ENCODE peak calls at places on chromosomes 11 and 22, in four cellular contexts. O, G, U and A are unnamed samples.

GRCh38 chr22:35437038-35437437 is 37.1 kb downstream of the MCM5 start:
- DNase-seq in G (no peak), O (no peak), U (no peak), A (no peak)

GRCh38 chr11:128716231-128716630 is 22.4 kb downstream of the FLI1 start:
- DNase-seq in O (no peak), G (no peak), U (no peak), A (no peak)

GRCh38 chr11:12301379-12301778 is 76.0 kb upstream of the PARVA start:
- DNase-seq in O (no peak), G (no peak), U (no peak), A (no peak)

GRCh38 chr11:45646275-45646970 is 19.0 kb downstream of the CHST1 start:
- DNase-seq in O (peak), U (peak), G (peak), A (no peak)

GRCh38 chr11:2365571-2366210 is 11.4 kb upstream of the CD81 start:
- DNase-seq in O (no peak), G (no peak), U (no peak), A (no peak)

GRCh38 chr11:69427337-69427736 is 54.1 kb upstream of the LINC01488 start:
- DNase-seq in O (no peak), G (no peak), U (no peak), A (no peak)

GRCh38 chr11:17703951-17704350 is 15.4 kb upstream of the MYOD1 start:
- DNase-seq in U (no peak), O (peak), G (peak), A (no peak)

GRCh38 chr11:57179701-57180100 is 2.1 kb upstream of the LRRC55 start:
- DNase-seq in U (no peak), O (no peak), G (no peak), A (no peak)

GRCh38 chr11:114989536-114989935 is 311.2 kb downstream of the NXPE2 start:
- DNase-seq in U (no peak), O (no peak), G (no peak), A (no peak)

GRCh38 chr11:103961010-103961409 is 75.4 kb upstream of the DDI1 start:
- DNase-seq in G (peak), U (no peak), O (peak), A (no peak)

GRCh38 chr11:123083623-123084029 is 21.7 kb upstream of the HSPA8 start:
- DNase-seq in U (peak), G (peak), O (peak), A (peak)

DNA sequence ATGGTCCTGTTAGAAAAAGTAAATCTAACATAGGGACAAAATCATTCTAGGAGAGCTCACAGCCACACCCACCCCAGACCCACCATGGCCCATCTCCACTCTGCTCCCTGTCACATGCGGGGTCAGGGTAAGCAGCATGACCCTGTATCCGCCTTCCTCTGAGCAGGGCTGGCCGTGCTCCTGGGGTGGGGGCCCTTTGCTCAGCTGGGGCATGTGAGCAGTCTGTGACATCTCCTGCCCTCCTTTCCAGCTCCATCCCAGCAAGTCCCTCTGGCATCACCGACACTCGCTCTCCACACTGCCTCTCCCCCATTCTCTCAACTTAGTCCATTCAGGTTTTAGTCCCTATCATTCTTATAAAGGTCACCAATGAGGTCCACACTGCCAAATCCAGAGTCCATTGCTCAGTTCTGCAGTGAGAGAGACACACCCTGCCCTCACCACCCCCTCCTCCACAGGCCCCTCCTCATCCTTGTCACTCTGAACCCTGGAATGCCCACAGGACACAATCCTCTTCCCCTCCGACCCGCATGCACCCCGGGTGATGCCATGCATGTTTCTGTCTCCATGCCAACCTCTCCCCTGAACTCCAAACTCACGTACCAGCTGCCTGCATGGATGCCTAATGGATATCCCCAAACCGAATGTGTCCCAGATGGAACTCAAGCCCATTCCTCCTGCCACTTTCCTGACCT is 65.1 kb upstream of the PITPNB start:
- DNase-seq in U (no peak), G (no peak), O (no peak), A (peak)
- H3K4me3 ChIP-seq in U (no peak), G (no peak), O (no peak), A (no peak)

GRCh38 chr11:131582021-131582531 is 211.7 kb downstream of the NTM start:
- DNase-seq in U (no peak), G (no peak), O (no peak), A (no peak)

GRCh38 chr11:131583823-131584222 is 213.4 kb downstream of the NTM start:
- DNase-seq in O (no peak), G (no peak), U (no peak), A (no peak)

GRCh38 chr11:131581006-131581405 is 210.6 kb downstream of the NTM start:
- DNase-seq in O (no peak), U (no peak), G (peak), A (no peak)

GRCh38 chr11:131580466-131580865 is 210.1 kb downstream of the NTM start:
- DNase-seq in U (no peak), O (no peak), G (no peak), A (no peak)

GRCh38 chr11:131579932-131580387 is 209.5 kb downstream of the NTM start:
- DNase-seq in O (peak), G (peak), U (no peak), A (no peak)
- TF ChIP-seq CTCF in O (peak), G (peak), U (no peak), A (no peak)

GRCh38 chr22:10741210-10741609 is 4786.8 kb upstream of the OR11H1 start:
- DNase-seq in U (no peak), O (no peak), G (no peak), A (no peak)
- H3K4me3 ChIP-seq in U (no peak), O (no peak), G (no peak), A (no peak)

DNA sequence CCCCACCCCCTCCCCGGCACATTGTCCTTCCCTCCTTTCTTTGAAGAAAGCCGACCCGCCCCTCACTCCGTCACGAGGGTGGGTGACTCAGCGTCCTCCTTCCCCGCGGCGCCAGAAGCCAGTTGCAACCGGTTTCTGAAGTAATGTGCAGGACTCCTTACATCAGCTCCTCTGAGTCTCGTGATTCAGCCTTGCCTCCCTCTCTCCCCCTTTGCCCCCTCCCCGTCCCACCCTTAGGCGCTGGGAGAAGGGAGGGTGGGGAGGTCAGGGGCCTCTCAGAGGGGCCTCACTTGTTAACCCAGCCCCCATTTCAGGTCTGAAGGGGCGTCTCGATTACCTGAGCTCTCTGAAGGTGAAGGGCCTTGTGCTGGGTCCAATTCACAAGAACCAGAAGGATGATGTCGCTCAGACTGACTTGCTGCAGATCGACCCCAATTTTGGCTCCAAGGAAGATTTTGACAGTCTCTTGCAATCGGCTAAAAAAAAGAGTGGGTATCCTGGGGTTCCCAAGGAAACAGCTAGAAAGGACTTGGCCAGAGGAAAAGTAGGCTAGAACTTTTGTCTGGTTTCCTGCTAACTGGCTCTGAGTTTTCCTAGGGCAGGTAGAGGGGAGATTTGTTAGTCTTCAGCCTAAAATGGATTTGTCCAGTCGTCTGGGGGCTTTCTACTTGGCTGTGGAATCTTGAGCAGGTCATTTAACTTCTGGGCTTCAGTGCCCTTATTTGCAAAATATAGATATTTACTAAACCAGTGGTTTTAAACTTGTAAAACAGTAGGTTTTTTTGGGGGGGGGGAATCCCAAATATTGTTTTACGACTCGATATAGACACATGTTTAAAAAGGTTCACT is 1.1 kb downstream of the SLC3A2 start:
- DNase-seq in G (peak), O (peak), U (peak), A (peak)
- TF ChIP-seq CTCF in G (no peak), O (no peak), U (no peak), A (no peak)

DNA sequence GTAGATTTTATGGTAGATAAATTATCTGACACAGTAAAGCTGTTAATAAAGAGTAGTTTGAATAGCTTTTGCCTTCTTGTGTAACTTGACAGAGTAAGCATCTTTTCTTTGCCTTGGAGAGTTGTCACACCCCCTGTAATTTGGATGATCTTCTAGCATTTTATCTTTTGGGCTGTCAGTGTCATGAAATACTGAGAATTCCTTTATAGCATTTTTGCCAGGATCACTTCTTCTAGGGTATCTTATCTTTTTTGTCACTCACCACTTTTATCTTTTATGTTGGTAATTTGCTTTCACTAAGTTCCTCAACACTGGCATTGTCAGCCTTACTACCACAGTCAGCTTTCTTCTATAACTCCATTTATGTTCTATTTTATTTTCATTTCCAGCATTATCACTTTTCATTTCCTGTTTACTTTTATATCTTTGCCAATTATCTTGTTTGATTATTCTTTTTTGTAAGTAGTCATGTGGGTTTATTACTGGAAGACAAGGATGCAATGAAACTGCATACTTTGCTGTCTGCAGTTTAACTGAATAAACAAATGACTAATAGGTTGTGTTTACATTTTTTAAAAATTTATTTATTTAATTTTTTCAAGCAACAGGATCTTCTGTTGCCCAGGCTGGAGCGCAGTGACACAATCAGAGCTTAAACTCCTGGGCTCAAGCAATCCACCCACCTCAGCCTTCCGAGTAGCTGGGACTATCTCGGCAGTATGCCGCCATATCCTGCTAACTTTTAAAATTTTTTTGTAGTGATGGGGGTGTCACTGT is 28.1 kb upstream of the ACAT1 start:
- DNase-seq in O (no peak), G (no peak), U (no peak), A (no peak)
- H3K4me3 ChIP-seq in O (no peak), G (no peak), U (no peak), A (no peak)

GRCh38 chr11:77779935-77780334 is 40.6 kb downstream of the RSF1 start:
- DNase-seq in G (peak), O (peak), U (no peak), A (no peak)

GRCh38 chr11:77778549-77778948 is 42.0 kb downstream of the RSF1 start:
- DNase-seq in G (no peak), U (no peak), O (no peak), A (no peak)

GRCh38 chr11:77775941-77776340 is 44.6 kb downstream of the RSF1 start:
- DNase-seq in U (no peak), O (no peak), G (no peak), A (no peak)

GRCh38 chr11:77778118-77778517 is 42.4 kb downstream of the RSF1 start:
- DNase-seq in O (no peak), U (no peak), G (no peak), A (no peak)

GRCh38 chr11:77776455-77776854 is 44.1 kb downstream of the RSF1 start:
- DNase-seq in U (no peak), O (no peak), G (peak), A (no peak)
- TF ChIP-seq CTCF in U (no peak), O (peak), G (peak), A (no peak)

DNA sequence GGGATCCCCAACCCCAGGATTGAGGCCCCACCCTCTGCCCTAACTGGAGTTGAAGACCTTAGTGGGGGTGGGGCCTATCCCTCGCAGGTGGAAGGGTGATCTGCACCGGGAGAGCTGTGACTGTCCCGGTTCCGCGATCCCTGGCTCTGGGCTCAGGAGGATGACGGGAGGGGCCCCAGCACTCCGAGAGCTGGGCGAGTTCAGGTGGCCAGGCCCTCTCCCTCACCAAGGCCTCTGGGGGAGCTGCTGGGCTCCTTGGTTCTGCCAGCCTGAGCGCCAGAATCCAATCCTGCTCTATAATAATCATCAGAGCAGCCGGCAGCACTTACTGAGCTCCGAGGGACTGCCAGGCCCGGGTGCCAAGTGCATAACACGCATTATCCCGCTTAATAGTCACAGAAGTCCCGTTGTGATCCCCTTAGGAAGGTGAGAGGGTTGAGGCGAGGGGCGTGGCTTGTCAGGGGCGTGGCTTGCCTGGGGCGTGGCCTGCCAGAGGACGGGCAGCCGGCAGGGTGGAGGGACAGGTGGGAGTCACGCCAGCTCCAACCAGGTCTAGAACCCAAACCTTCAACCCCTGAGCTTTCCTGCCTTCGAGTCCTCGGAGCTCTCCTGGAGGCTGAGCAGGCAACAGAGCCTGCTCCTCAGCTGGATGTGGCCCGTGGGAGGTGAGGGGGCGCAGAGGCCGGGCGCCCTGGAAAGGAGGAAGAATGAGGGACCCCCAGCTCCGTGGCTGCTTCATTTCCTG is 7.2 kb upstream of the SYT7 start:
- DNase-seq in U (no peak), G (no peak), O (no peak), A (no peak)
- H3K4me3 ChIP-seq in U (peak), G (peak), O (no peak), A (peak)